ENCODE peak calls at places on chromosome 11, in four cellular contexts. N is A549, E is HepG2, H is uterus. F is an unnamed sample. For H3K4me1, the result is how much of the 10 kb centered on the place peaks cover.

GRCh38 chr11:5663511-5663910 is 21.4 kb downstream of the TRIM5 start:
- DNase-seq in N (no peak), E (no peak), H (no peak), F (no peak)

GRCh38 chr11:47856186-47856585 is 8.0 kb upstream of the NUP160 start:
- DNase-seq in N (peak), E (no peak), H (no peak), F (no peak)

GRCh38 chr11:10984250-10984649 is 126.4 kb upstream of the ZBED5 start:
- DNase-seq in N (peak), E (no peak), H (no peak), F (no peak)

GRCh38 chr11:111327908-111328624 is 29.7 kb downstream of the POU2AF3 start:
- DNase-seq in N (no peak), E (no peak), H (no peak), F (no peak)

GRCh38 chr11:3841426-3842304 is 906 bp upstream of the RHOG start:
- DNase-seq in N (peak), E (peak), H (peak), F (peak)

GRCh38 chr11:78740175-78741161 is 165.8 kb upstream of the NARS2 start:
- DNase-seq in N (no peak), E (no peak), H (no peak), F (no peak)

GRCh38 chr11:35327829-35328228 is 91.5 kb downstream of the SLC1A2 start:
- DNase-seq in N (no peak), E (no peak), H (no peak), F (no peak)

GRCh38 chr11:120400564-120401364 is 64.6 kb downstream of the ARHGEF12 start:
- DNase-seq in N (peak), E (peak), H (no peak), F (no peak)

GRCh38 chr11:126072141-126072741 is 9.6 kb upstream of the CDON start:
- DNase-seq in N (no peak), E (peak), H (no peak), F (no peak)

GRCh38 chr11:23226331-23226909 is 366.1 kb upstream of the CCDC179 start:
- DNase-seq in N (no peak), E (no peak), H (no peak), F (no peak)

GRCh38 chr11:121522043-121522941 is 69.5 kb upstream of the SORL1-AS1 start:
- DNase-seq in N (no peak), E (no peak), H (no peak), F (no peak)

GRCh38 chr11:48107188-48107704 is 109.4 kb upstream of the OR4B1 start:
- DNase-seq in N (no peak), E (no peak), H (no peak), F (no peak)

GRCh38 chr11:86039094-86039493 is 29.8 kb downstream of the PICALM start:
- DNase-seq in N (no peak), E (no peak), H (no peak), F (no peak)

GRCh38 chr11:117546431-117547160 is 218.9 kb downstream of the CEP164 start:
- DNase-seq in N (no peak), E (no peak), H (no peak), F (no peak)

GRCh38 chr11:74417379-74417804 is 19.2 kb upstream of the PGM2L1 start:
- DNase-seq in N (no peak), E (no peak), H (no peak), F (no peak)

GRCh38 chr11:35105319-35106063 is 33.5 kb upstream of the CD44 start:
- DNase-seq in N (no peak), E (no peak), H (no peak), F (no peak)

GRCh38 chr11:75525433-75526191 is at the start of gene GDPD5:
- DNase-seq in N (peak), E (peak), H (peak), F (peak)

GRCh38 chr11:122681731-122682130 is 26.2 kb downstream of the UBASH3B start:
- DNase-seq in N (peak), E (no peak), H (no peak), F (no peak)

GRCh38 chr11:6703247-6704063 is 20.3 kb upstream of the MRPL17 start:
- DNase-seq in N (peak), E (peak), H (peak), F (peak)

GRCh38 chr11:7605544-7605943 is 67.8 kb downstream of the CYB5R2 start:
- DNase-seq in N (peak), E (peak), H (no peak), F (no peak)

GRCh38 chr11:117232911-117233409 is 489 bp downstream of the RNF214 start:
- DNase-seq in N (no peak), E (no peak), H (no peak), F (peak)

GRCh38 chr11:57638005-57638760 is 11.5 kb downstream of the YPEL4 start:
- DNase-seq in N (peak), E (peak), H (peak), F (peak)

GRCh38 chr11:64996710-64997380 is at the start of gene BATF2:
- DNase-seq in N (peak), E (peak), H (peak), F (peak)

GRCh38 chr11:128645968-128646367 is 47.9 kb upstream of the FLI1 start:
- DNase-seq in N (no peak), E (no peak), H (no peak), F (no peak)

GRCh38 chr11:96337541-96338530 is 5.2 kb downstream of the MAML2 start:
- DNase-seq in N (no peak), E (no peak), H (no peak), F (no peak)

GRCh38 chr11:117084992-117085391 is 13.2 kb downstream of the SIK3 start:
- DNase-seq in N (no peak), E (no peak), H (no peak), F (no peak)

GRCh38 chr11:94132823-94133408 is 4.3 kb downstream of the PANX1 start:
- DNase-seq in N (no peak), E (no peak), H (no peak), F (no peak)
- H3K4me1 ChIP-seq in N (half or more), E (under half), H (under half), F (under half)

GRCh38 chr11:73244589-73245240 is 26.6 kb downstream of the P2RY2 start:
- DNase-seq in N (no peak), E (no peak), H (no peak), F (no peak)

GRCh38 chr11:73241300-73241699 is 23.2 kb downstream of the P2RY2 start:
- DNase-seq in N (no peak), E (no peak), H (no peak), F (no peak)

GRCh38 chr11:73240190-73240781 is 22.2 kb downstream of the P2RY2 start:
- DNase-seq in N (no peak), E (no peak), H (peak), F (no peak)

GRCh38 chr11:73243093-73243485 is 25.0 kb downstream of the P2RY2 start:
- DNase-seq in N (no peak), E (no peak), H (no peak), F (no peak)

DNA sequence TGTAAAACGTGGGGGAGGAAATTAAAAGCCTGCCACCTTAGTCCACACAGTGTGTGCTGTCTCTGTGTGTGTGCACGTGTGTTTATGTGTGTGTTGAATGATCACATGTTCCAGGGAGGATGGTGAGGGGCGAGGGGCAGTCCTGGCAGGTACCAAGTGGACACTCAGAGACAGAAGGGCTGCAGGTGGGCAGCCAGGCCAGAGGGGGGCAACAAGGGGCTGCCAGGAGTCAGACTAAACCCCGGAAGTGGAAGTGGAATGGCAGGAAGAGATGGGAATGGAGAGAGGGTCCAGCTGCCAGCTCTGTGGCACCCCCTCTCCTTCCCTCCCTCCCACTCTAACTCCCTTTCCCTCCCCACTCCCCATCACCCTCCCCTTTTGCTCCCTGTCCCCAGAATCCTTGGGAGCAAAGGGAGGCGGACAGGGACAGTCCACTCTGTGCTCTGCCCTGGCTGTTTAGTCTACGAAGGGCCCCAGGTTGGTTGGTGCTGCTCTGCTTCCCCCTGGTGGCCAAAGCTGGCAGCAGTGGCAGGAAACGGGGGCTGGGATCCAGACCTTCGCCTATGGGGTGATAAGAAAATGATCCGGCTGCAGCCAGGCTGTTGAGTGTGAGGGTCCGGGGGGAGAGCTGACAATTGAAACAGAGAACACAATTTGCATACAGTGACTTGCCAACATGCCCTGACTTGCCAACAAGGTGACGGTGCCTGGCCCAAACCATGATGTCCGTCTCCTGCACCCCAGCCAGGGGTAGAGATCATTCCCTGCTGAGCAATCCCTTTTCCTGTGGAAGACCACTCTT is 24.4 kb downstream of the P2RY2 start:
- DNase-seq in N (peak), E (peak), H (peak), F (peak)
- TF ChIP-seq POLR2A in N (no peak), E (peak), H (no peak), F (no peak)

GRCh38 chr11:617248-617911 is 1.6 kb upstream of the IRF7 start:
- DNase-seq in N (no peak), E (no peak), H (peak), F (no peak)
- H3K27ac ChIP-seq in N (no peak), E (no peak), H (no peak), F (no peak)

GRCh38 chr11:61680622-61681191 is 516 bp downstream of the DAGLA start:
- DNase-seq in N (no peak), E (no peak), H (no peak), F (no peak)
- H3K4me1 ChIP-seq in N (under half), E (half or more), H (under half), F (under half)

GRCh38 chr11:76654310-76654851 is 16.2 kb downstream of the LRRC32 start:
- DNase-seq in N (no peak), E (no peak), H (peak), F (peak)

GRCh38 chr11:76655466-76656086 is 15.0 kb downstream of the LRRC32 start:
- DNase-seq in N (no peak), E (no peak), H (no peak), F (no peak)

GRCh38 chr11:76653674-76654309 is 16.8 kb downstream of the LRRC32 start:
- DNase-seq in N (no peak), E (no peak), H (peak), F (peak)

GRCh38 chr11:76656087-76656531 is 14.4 kb downstream of the LRRC32 start:
- DNase-seq in N (no peak), E (no peak), H (no peak), F (no peak)

GRCh38 chr11:76654980-76655379 is 15.6 kb downstream of the LRRC32 start:
- DNase-seq in N (no peak), E (no peak), H (no peak), F (no peak)
- TF ChIP-seq POLR2A in N (no peak), E (no peak), H (no peak), F (no peak)

DNA sequence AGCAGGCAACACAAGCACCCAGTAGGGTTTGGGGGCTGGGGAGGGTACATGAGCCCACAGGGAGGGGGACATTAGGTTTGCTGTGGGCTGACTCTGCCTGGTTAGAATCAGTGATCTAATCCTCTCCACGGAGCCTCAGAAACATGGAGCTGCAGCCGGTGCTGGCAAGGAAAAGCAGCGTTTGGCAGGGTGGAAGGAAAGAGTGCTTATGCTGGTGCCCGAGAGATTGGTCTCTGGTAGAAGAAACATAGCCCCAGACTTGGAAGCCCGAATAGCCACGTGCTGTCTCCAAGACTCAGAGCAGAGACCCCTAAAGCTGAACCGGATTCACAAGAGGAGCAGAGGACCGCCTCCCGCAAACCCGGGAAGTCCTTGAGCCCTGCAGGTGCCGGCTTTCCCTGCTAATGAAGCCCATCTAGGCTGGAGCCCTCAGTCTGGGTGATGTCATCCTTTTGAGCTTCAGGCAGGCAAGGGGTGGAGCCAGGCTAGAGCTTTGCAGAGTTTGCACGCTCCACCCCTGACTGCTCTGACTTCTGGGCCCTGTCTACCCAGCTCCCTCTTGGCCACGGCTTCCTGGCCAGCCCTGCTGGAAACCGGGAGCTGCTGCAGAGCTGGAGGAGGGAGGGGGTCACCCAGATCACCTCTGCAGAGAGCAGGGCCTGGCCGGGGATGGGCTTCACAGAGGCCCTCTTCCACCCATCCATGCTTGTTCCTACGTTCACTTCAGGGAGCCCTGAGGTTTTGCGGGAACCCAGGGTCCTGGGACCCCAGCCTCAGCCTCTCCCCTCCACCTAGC is 35.0 kb upstream of the JAM3 start:
- DNase-seq in N (peak), E (peak), H (peak), F (peak)
- H3K27ac ChIP-seq in N (peak), E (no peak), H (peak), F (peak)

GRCh38 chr11:68204402-68204801 is 8.7 kb downstream of the KMT5B start:
- DNase-seq in N (no peak), E (no peak), H (no peak), F (no peak)
- H3K4me1 ChIP-seq in N (under half), E (half or more), H (under half), F (under half)

F was measured in testis.